ENCODE peak calls at places on chromosomes 1 and 21, in five cellular contexts. W is tibial artery, Y is uterus, X is fibroblast of lung, A is left ventricle myocardium inferior. Z is an unnamed sample. For H3K4me1, the result is how much of the 10 kb centered on the place peaks cover.

GRCh38 chr1:223411309-223411708 is 18.1 kb downstream of the CCDC185 start:
- DNase-seq in W (no peak), Y (no peak), X (peak), A (no peak), Z (no peak)

GRCh38 chr1:24904731-24905354 is 25.2 kb downstream of the RUNX3 start:
- DNase-seq in W (peak), Y (peak), X (no peak), A (no peak), Z (no peak)

GRCh38 chr21:45593162-45594022 is 50.1 kb upstream of the PCBP3 start:
- DNase-seq in W (no peak), Y (no peak), X (no peak), A (no peak), Z (no peak)

GRCh38 chr1:81517987-81518386 is 282.7 kb upstream of the ADGRL2 start:
- DNase-seq in W (no peak), Y (no peak), X (no peak), A (no peak), Z (no peak)

GRCh38 chr1:9279172-9279840 is 13.4 kb upstream of the SPSB1 start:
- DNase-seq in W (no peak), Y (no peak), X (peak), A (no peak), Z (no peak)

GRCh38 chr1:184686540-184686939 is 68.1 kb downstream of the EDEM3 start:
- DNase-seq in W (peak), Y (no peak), X (no peak), A (no peak), Z (no peak)

GRCh38 chr21:14850394-14850793 is 214.4 kb downstream of the NRIP1 start:
- DNase-seq in W (no peak), Y (no peak), X (peak), A (no peak), Z (no peak)

GRCh38 chr1:33182452-33182851 is 609 bp upstream of the TRIM62 start:
- DNase-seq in W (no peak), Y (peak), X (peak), A (no peak), Z (no peak)

GRCh38 chr1:3336641-3337621 is 117.5 kb upstream of the ARHGEF16 start:
- DNase-seq in W (no peak), Y (no peak), X (no peak), A (no peak), Z (no peak)

GRCh38 chr1:85607126-85607912 is 26.8 kb downstream of the CCN1 start:
- DNase-seq in W (no peak), Y (no peak), X (peak), A (no peak), Z (no peak)

GRCh38 chr1:119083980-119084379 is 56.5 kb downstream of the WARS2 start:
- DNase-seq in W (no peak), Y (no peak), X (no peak), A (no peak), Z (no peak)

GRCh38 chr1:98393719-98394118 is 267.8 kb upstream of the SNX7 start:
- DNase-seq in W (no peak), Y (no peak), X (no peak), A (no peak), Z (no peak)

GRCh38 chr1:64856564-64856963 is 109.8 kb downstream of the JAK1 start:
- DNase-seq in W (no peak), Y (peak), X (no peak), A (peak), Z (no peak)

DNA sequence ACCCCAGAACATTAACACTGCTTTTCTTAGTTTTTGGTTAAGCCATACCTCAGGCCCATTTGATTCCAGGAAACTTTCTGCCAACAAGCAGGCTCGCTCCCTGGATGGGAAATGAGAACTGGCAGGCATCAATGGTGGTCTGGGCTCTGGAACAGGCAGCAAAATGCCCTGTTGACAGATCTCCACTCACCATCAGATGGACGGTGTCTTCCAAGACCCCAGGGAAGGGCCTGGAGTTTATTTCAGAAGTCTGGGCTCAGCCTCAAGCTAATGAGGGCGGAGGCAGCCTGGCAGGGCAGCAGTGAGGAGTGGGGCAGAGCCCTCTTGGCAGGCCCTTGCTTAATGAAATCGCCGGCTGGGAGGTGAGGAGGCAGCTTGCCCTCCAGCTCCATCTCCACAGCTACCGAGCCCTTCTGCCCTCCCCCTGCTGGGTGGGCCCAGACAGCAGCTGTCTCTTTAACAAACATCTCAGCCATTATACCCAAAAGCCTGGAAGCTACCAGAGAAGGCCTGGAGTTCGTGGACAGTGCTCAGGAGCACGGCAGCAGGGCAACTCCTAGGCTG is 22.0 kb upstream of the GRIK3 start:
- DNase-seq in W (no peak), Y (no peak), X (no peak), A (no peak), Z (no peak)
- H3K4me3 ChIP-seq in W (no peak), Y (no peak), X (no peak), A (no peak), Z (no peak)

GRCh38 chr1:178540646-178541045 is 27.7 kb downstream of the TEX35 start:
- DNase-seq in W (no peak), Y (no peak), X (peak), A (no peak), Z (no peak)
- H3K4me1 ChIP-seq in W (under half), Y (under half), X (under half), A (half or more), Z (under half)

GRCh38 chr1:212106286-212106792 is 70.8 kb downstream of the DTL start:
- DNase-seq in W (no peak), Y (no peak), X (no peak), A (no peak), Z (no peak)
- TF ChIP-seq CTCF in W (no peak), Y (no peak), X (no peak), A (no peak), Z (no peak)

DNA sequence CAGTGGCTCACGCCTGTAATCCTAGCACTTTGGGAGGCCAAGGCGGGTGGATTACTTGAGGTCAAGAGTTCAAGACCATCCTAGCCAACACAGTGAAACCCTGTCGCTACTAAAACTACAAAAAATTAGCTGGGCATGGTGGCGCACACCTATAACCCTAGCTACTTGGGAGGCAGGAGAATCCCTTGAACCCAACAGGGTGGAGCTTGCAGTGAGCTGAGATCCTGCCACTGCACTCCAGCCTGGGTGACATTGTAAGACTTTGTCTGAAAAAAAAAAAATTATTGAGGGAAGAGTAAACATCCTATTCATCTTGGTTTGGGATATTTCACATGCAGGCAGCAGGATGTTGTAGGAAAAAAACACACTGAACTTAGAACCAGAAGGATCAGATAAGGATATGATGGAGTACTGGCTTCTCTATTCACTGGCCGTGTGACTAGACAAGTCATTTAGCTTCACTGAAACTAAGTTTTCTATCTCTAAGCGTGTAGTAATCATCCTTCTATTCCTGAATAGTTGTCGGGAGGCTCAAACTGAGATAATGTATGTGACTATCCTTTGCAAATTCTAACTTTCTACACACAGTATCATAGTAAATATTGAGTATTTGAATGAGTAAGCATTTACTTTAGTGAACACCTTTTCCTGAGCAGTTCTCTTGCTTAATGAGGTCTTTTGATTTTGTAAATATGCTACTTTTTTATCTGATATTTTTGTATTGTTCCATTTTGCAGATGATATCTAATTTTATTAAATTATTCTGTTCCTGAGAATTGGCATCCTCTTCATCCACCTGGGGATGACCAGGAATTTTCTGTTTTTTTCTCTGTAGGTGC is 18.1 kb downstream of the CAP1 start:
- DNase-seq in W (no peak), Y (no peak), X (peak), A (no peak), Z (no peak)
- H3K4me3 ChIP-seq in W (no peak), Y (no peak), X (no peak), A (peak), Z (peak)

Z was measured in thoracic aorta.